ENCODE peak calls at places on chromosomes 11 and 22, in eight cellular contexts. Q is substantia nigra; J is pancreas; L is CD4-positive, CD25-positive, alpha-beta regulatory T cell; D is colonic mucosa; R is CD8-positive, alpha-beta T cell; K is WERI-Rb-1; P is mammary epithelial cell. E is an unnamed sample.
A peak's percentile ranks its signal among the peaks of the same experiment; 100 is the strongest.

GRCh38 chr11:46697303-46697702 is 3.1 kb downstream of the ARHGAP1 start:
- DNase-seq in K (no peak), R (no peak), D (no peak), L (no peak), J (no peak), P (no peak), Q (peak; percentile 48), E (peak; percentile 52)

GRCh38 chr22:27080191-27080590 is 422.8 kb downstream of the MIAT start:
- DNase-seq in P (no peak), J (no peak), K (no peak), L (no peak), R (no peak), D (no peak), Q (no peak), E (no peak)

GRCh38 chr11:117826832-117827231 is 2.3 kb upstream of the FXYD2 start:
- DNase-seq in Q (no peak), J (peak; percentile 19), L (no peak), D (no peak), K (no peak), R (no peak), P (no peak), E (no peak)

GRCh38 chr11:45097721-45098493 is 48.5 kb upstream of the PRDM11 start:
- DNase-seq in R (peak; percentile 37), K (peak; percentile 57), P (peak; percentile 51), J (no peak), L (peak; percentile 27), D (peak; percentile 64), Q (no peak), E (no peak)

GRCh38 chr11:1828542-1828941 is 6.2 kb upstream of the SYT8 start:
- DNase-seq in R (no peak), K (no peak), J (no peak), L (no peak), Q (no peak), D (no peak), P (no peak), E (no peak)

GRCh38 chr22:31537019-31537535 is 40.7 kb downstream of the SFI1 start:
- DNase-seq in K (no peak), P (no peak), L (peak; percentile 77), Q (no peak), D (no peak), R (no peak), J (no peak), E (no peak)

GRCh38 chr11:105829084-105829483 is 193.0 kb downstream of the MSANTD4 start:
- DNase-seq in Q (no peak), J (no peak), P (no peak), L (no peak), K (no peak), R (no peak), D (no peak), E (no peak)

GRCh38 chr11:104738918-104739317 is 159.3 kb downstream of the CASP12 start:
- DNase-seq in K (no peak), P (no peak), R (no peak), D (no peak), L (no peak), Q (no peak), J (no peak), E (no peak)

GRCh38 chr11:45155058-45155551 is 8.7 kb downstream of the PRDM11 start:
- DNase-seq in J (no peak), R (no peak), P (no peak), D (peak; percentile 7), K (no peak), L (no peak), Q (no peak), E (no peak)

GRCh38 chr22:45083659-45084305 is 74.0 kb upstream of the PHF21B start:
- DNase-seq in R (no peak), D (no peak), Q (no peak), L (no peak), P (peak; percentile 65), K (peak; percentile 34), J (no peak), E (no peak)

GRCh38 chr11:2724653-2725366 is 25.0 kb upstream of the KCNQ1OT1 start:
- DNase-seq in Q (no peak), L (no peak), R (no peak), J (no peak), P (no peak), D (no peak), K (peak; percentile 49), E (no peak)

GRCh38 chr11:71286701-71287643 is 34.6 kb upstream of the SHANK2 start:
- DNase-seq in J (peak; percentile 60), L (no peak), R (no peak), K (no peak), D (peak; percentile 73), P (peak; percentile 95), Q (no peak), E (peak; percentile 27)

GRCh38 chr11:126978155-126978554 is 22.4 kb downstream of the KIRREL3 start:
- DNase-seq in L (no peak), R (no peak), Q (no peak), J (no peak), K (no peak), P (no peak), D (no peak), E (no peak)

GRCh38 chr11:126362879-126363655 is 7.6 kb downstream of the ST3GAL4 start:
- DNase-seq in R (no peak), L (no peak), D (no peak), K (no peak), J (no peak), Q (no peak), P (no peak), E (no peak)

GRCh38 chr11:4025957-4026324 is 68.7 kb upstream of the RRM1 start:
- DNase-seq in J (no peak), R (no peak), D (no peak), L (no peak), P (no peak), Q (no peak), K (no peak), E (no peak)

GRCh38 chr11:4027746-4028145 is 66.9 kb upstream of the RRM1 start:
- DNase-seq in D (no peak), K (no peak), L (no peak), J (no peak), Q (no peak), P (no peak), R (no peak), E (no peak)

GRCh38 chr11:4026389-4026788 is 68.2 kb upstream of the RRM1 start:
- DNase-seq in J (no peak), R (no peak), Q (no peak), L (no peak), D (no peak), P (no peak), K (no peak), E (no peak)

GRCh38 chr11:4032097-4032496 is 62.5 kb upstream of the RRM1 start:
- DNase-seq in L (no peak), D (no peak), Q (no peak), R (no peak), P (no peak), J (no peak), K (no peak), E (no peak)

DNA sequence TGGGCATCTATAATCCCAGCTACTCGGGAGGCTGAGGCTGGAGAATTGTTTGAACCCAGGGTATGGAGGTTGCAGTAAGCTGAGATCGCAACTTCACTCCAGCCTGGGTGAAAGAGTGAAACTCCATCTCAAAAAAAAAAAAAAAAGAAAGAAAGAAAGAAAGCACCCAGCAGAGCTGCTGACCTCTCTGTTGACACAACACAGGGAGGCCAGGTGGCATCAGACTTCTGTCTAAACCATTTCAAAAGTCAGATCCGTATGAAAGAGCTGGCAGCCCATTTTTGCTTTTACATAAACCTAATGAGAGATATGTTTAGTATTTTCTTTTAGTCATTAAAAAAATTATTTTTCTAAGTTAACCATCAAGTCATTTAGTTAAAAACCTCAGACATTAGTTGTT is 64.4 kb upstream of the RRM1 start:
- DNase-seq in R (no peak), D (no peak), L (no peak), J (no peak), Q (no peak), K (no peak), P (no peak), E (no peak)
- H3K27ac ChIP-seq in R (no peak overlapping the region), D (no peak overlapping the region), L (no peak overlapping the region), J (no peak overlapping the region), Q (no peak overlapping the region), K (no peak overlapping the region), P (no peak overlapping the region), E (no peak overlapping the region)

GRCh38 chr11:113849713-113850112 is 25.7 kb downstream of the USP28 start:
- DNase-seq in R (no peak), D (no peak), L (no peak), K (no peak), J (no peak), Q (no peak), P (no peak), E (no peak)
- H3K27ac ChIP-seq in R (no peak overlapping the region), D (no peak overlapping the region), L (no peak overlapping the region), K (no peak overlapping the region), J (no peak overlapping the region), Q (no peak overlapping the region), P (no peak overlapping the region), E (no peak overlapping the region)

DNA sequence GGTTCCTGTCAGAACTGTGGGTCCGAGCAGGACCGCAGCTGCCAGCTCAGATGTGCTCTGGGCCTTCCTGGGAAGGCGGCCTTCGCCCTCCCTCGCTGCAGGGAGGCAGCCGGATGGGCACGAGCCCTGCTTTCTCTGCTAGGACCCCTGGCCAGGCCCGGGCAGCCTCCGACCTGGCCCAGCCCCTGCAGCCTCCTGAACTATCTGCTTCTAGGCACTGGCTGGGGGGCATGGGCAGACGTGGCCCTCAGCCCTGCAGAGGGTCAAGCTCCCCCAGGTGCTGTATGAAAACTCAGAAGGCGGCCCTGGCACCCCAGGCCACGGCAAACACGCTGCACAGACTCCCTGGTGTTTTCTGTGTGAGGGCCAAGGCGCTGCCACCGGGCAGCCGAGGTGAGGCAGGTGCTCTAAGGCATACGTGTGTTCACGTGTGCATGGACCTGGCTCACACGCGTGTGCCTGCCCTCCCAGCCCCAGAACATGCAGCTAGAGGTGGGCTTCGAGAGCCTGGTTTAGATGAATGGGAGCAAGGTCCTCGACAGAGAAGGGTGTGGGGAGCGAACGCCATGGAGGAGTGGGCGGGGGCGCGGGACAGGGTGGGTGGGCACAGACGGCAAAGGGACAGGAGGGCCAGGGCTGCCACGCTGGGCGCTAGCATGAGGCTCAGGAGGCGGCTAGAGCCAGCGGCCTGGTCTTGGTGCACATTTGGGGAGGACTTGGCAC is 4.3 kb downstream of the LRFN4 start:
- DNase-seq in D (no peak), Q (no peak), L (no peak), P (no peak), R (no peak), J (no peak), K (no peak), E (no peak)
- H3K27ac ChIP-seq in D (no peak overlapping the region), Q (no peak overlapping the region), L (no peak overlapping the region), P (no peak overlapping the region), R (no peak overlapping the region), J (no peak overlapping the region), K (no peak overlapping the region), E (no peak overlapping the region)

DNA sequence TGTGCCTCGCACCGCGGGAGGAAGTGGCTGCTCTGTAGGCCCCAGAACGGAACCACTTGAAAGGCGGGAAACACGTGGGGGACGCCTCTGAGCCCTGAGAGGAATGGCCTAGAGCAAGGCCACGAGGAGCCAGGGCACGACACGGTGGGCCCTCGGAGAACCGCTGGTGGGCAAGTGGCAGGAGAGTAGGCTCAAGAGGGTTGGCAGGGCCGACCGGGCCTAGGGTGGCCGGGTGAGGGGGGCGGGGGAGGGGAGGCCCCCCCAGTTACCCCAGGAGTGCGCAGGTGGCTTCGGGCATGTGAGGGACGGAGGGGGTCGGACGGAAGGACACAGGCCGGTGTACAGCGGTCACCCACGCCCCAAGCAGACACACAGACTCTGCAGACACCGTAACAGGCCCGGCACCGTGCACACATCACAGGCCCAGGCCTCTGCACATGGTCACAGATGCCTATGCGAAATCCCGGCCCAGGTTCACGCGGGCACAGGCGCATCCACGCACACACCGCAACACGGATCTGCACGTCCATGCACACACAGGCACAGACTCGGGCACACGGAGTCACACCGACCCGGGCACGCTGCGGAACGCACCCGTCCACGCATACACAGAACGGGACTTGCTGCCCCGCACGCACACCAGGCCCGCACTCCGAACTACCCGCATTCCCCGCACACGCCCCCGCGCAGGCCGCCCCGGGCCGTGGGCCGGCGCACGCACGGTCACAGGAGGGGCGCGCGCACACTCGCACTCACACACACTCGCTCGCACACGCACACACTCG is at the start of gene MGAT3:
- DNase-seq in Q (no peak), L (no peak), P (no peak), J (no peak), R (peak; percentile 26), K (peak; percentile 20), D (no peak), E (peak; percentile 57)
- H3K27ac ChIP-seq in Q (peak within 1 kb of the TSS; percentile 91), L (no peak within 1 kb of the TSS), P (no peak within 1 kb of the TSS), J (no peak within 1 kb of the TSS), R (no peak within 1 kb of the TSS), K (peak within 1 kb of the TSS; percentile 76), D (no peak within 1 kb of the TSS), E (peak within 1 kb of the TSS; percentile 78)

E was measured in caudate nucleus.